ENCODE peak calls at places on chromosomes 2 and 18, in four cellular contexts. U is fibroblast of the aortic adventitia, K is NCI-H1092 treated with DMSO at 0.1 percent for 48 hours, M is C1 segment of cervical spinal cord. O is an unnamed sample.

GRCh38 chr2:201964631-201965206 is 68.9 kb upstream of the FZD7 start:
- DNase-seq in U (no peak), K (peak), M (no peak), O (peak)

GRCh38 chr2:181483221-181483620 is 26.0 kb downstream of the ITGA4 start:
- DNase-seq in U (no peak), K (no peak), M (no peak), O (no peak)

GRCh38 chr2:20153131-20153851 is 71.6 kb downstream of the SDC1 start:
- DNase-seq in U (no peak), K (no peak), M (no peak), O (no peak)

GRCh38 chr2:106161938-106162814 is 31.9 kb downstream of the UXS1 start:
- DNase-seq in U (peak), K (no peak), M (no peak), O (no peak)

GRCh38 chr2:145593991-145594702 is 1074.2 kb upstream of the ZEB2 start:
- DNase-seq in U (peak), K (no peak), M (no peak), O (no peak)

GRCh38 chr2:60551241-60552095 is 2.0 kb downstream of the BCL11A start:
- DNase-seq in U (no peak), K (peak), M (no peak), O (no peak)

GRCh38 chr2:3257166-3257565 is 120.5 kb downstream of the EIPR1 start:
- DNase-seq in U (no peak), K (no peak), M (no peak), O (no peak)

GRCh38 chr2:122194546-122194945 is 439.1 kb downstream of the TSN start:
- DNase-seq in U (no peak), K (no peak), M (no peak), O (no peak)

GRCh38 chr2:175865716-175866115 is 136.4 kb downstream of the LNPK start:
- DNase-seq in U (no peak), K (no peak), M (no peak), O (no peak)

GRCh38 chr18:74454279-74454741 is 2.8 kb downstream of the DIPK1C start:
- DNase-seq in U (no peak), K (no peak), M (peak), O (no peak)

GRCh38 chr2:33322099-33322498 is 154.3 kb upstream of the RASGRP3 start:
- DNase-seq in U (peak), K (no peak), M (no peak), O (no peak)

GRCh38 chr2:127358044-127358443 is 29.7 kb downstream of the MAP3K2 start:
- DNase-seq in U (peak), K (no peak), M (no peak), O (no peak)

GRCh38 chr2:192216336-192216735 is 21.6 kb upstream of the TMEFF2 start:
- DNase-seq in U (no peak), K (no peak), M (no peak), O (no peak)

GRCh38 chr18:73975266-73975665 is 172.4 kb downstream of the FBXO15 start:
- DNase-seq in U (no peak), K (no peak), M (no peak), O (no peak)

GRCh38 chr2:17533546-17533945 is 7.0 kb upstream of the VSNL1 start:
- DNase-seq in U (no peak), K (no peak), M (no peak), O (no peak)

GRCh38 chr18:74289946-74290478 is 1.8 kb downstream of the CYB5A start:
- DNase-seq in U (no peak), K (no peak), M (no peak), O (no peak)

GRCh38 chr18:12765127-12765526 is 62.3 kb downstream of the PSMG2 start:
- DNase-seq in U (no peak), K (no peak), M (no peak), O (no peak)

GRCh38 chr2:11788725-11789124 is 42.3 kb downstream of the LPIN1 start:
- DNase-seq in U (no peak), K (no peak), M (no peak), O (no peak)

GRCh38 chr2:58925676-58926081 is 684.6 kb upstream of the FANCL start:
- DNase-seq in U (peak), K (no peak), M (no peak), O (no peak)

GRCh38 chr2:50769416-50769815 is 262.5 kb downstream of the NRXN1 start:
- DNase-seq in U (no peak), K (peak), M (no peak), O (no peak)

GRCh38 chr2:8315766-8316165 is 366.1 kb upstream of the ID2 start:
- DNase-seq in U (peak), K (no peak), M (no peak), O (no peak)

GRCh38 chr2:64220285-64220684 is 76.1 kb upstream of the PELI1 start:
- DNase-seq in U (no peak), K (no peak), M (no peak), O (no peak)

GRCh38 chr2:102592601-102593000 is 26.8 kb upstream of the SLC9A2 start:
- DNase-seq in U (peak), K (no peak), M (no peak), O (no peak)

GRCh38 chr2:45470531-45470930 is 140.5 kb downstream of the SRBD1 start:
- DNase-seq in U (peak), K (no peak), M (no peak), O (no peak)

GRCh38 chr2:16080071-16080470 is 139.7 kb downstream of the MYCN start:
- DNase-seq in U (no peak), K (no peak), M (no peak), O (no peak)

GRCh38 chr18:12422936-12423335 is 15.2 kb downstream of the PRELID3A start:
- DNase-seq in U (no peak), K (no peak), M (no peak), O (no peak)

GRCh38 chr18:23357992-23358594 is 95.0 kb upstream of the RIOK3 start:
- DNase-seq in U (peak), K (peak), M (no peak), O (no peak)